ENCODE peak calls at places on chromosome 1, in six cellular contexts. N is lower leg skin, P is pancreas, D is uterus, Z is Calu3, A is nephron progenitor cell. E is an unnamed sample.

GRCh38 chr1:2516124-2516523 is 10.3 kb downstream of the PANK4 start:
- DNase-seq in N (no peak), P (no peak), D (no peak), Z (no peak), A (no peak), E (no peak)

GRCh38 chr1:16082283-16083038 is 9.0 kb upstream of the FAM131C start:
- DNase-seq in N (peak), P (peak), D (peak), Z (peak), A (peak), E (peak)

GRCh38 chr1:228190778-228191177 is 17.1 kb upstream of the OBSCN start:
- DNase-seq in N (peak), P (no peak), D (no peak), Z (no peak), A (no peak), E (no peak)

GRCh38 chr1:110471131-110471530 is 20.2 kb downstream of the PROK1 start:
- DNase-seq in N (no peak), P (no peak), D (no peak), Z (no peak), A (no peak), E (no peak)

GRCh38 chr1:39575191-39576015 is 1.2 kb downstream of the PABPC4 start:
- DNase-seq in N (peak), P (peak), D (peak), Z (peak), A (peak), E (peak)

GRCh38 chr1:11525516-11525915 is 46.6 kb downstream of the DISP3 start:
- DNase-seq in N (peak), P (no peak), D (no peak), Z (no peak), A (no peak), E (no peak)

GRCh38 chr1:66981679-66982078 is 56.9 kb downstream of the MIER1 start:
- DNase-seq in N (no peak), P (no peak), D (peak), Z (no peak), A (no peak), E (peak)

GRCh38 chr1:58848818-58849411 is 65.1 kb upstream of the JUN start:
- DNase-seq in N (peak), P (no peak), D (peak), Z (peak), A (no peak), E (no peak)

GRCh38 chr1:17611991-17612390 is 72.5 kb downstream of the ARHGEF10L start:
- DNase-seq in N (no peak), P (no peak), D (no peak), Z (no peak), A (no peak), E (no peak)

GRCh38 chr1:18629659-18630510 is 761 bp upstream of the PAX7 start:
- DNase-seq in N (no peak), P (no peak), D (no peak), Z (no peak), A (no peak), E (no peak)

GRCh38 chr1:187477103-187477502 is 648.4 kb downstream of the PLA2G4A start:
- DNase-seq in N (no peak), P (no peak), D (no peak), Z (no peak), A (no peak), E (no peak)

GRCh38 chr1:187471555-187471954 is 642.8 kb downstream of the PLA2G4A start:
- DNase-seq in N (no peak), P (no peak), D (no peak), Z (no peak), A (no peak), E (no peak)

GRCh38 chr1:187481581-187482148 is 652.9 kb downstream of the PLA2G4A start:
- DNase-seq in N (no peak), P (no peak), D (no peak), Z (no peak), A (no peak), E (no peak)

GRCh38 chr1:187474266-187474665 is 645.5 kb downstream of the PLA2G4A start:
- DNase-seq in N (no peak), P (no peak), D (no peak), Z (no peak), A (no peak), E (no peak)

DNA sequence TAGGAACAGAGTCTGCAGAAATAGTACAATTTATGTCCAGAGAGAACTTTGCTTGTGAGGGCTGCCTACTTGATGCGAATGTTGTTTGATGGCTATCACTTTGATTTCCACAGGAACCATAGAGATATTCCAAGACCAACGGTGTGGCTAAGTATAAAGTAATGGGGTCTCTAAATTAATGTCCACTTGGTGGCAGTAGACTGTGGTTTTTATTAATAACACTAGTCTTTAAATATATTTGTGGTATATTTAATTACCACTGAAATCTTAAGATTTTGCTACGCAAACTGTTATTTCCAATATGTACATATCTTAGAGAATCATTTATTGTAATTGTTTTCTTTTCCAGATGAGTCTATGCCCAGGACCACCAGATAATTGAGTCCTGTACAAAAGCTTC is 647.9 kb downstream of the PLA2G4A start:
- DNase-seq in N (no peak), P (no peak), D (no peak), Z (no peak), A (no peak), E (no peak)
- TF ChIP-seq CTCF in N (no peak), P (peak), D (no peak), Z (no peak), A (no peak), E (no peak)

GRCh38 chr1:203185061-203185461 is 1.4 kb downstream of the CHI3L1 start:
- DNase-seq in N (peak), P (no peak), D (no peak), Z (no peak), A (no peak), E (no peak)
- TF ChIP-seq CTCF in N (no peak), P (no peak), D (no peak), Z (no peak), A (no peak), E (no peak)

GRCh38 chr1:156832434-156832833 is 15.8 kb upstream of the SH2D2A start:
- DNase-seq in N (no peak), P (no peak), D (no peak), Z (no peak), A (no peak), E (no peak)
- TF ChIP-seq CTCF in N (no peak), P (no peak), D (no peak), Z (no peak), A (no peak), E (no peak)

GRCh38 chr1:174721246-174721645 is 273.5 kb downstream of the GPR52 start:
- DNase-seq in N (no peak), P (no peak), D (no peak), Z (no peak), A (no peak), E (no peak)
- TF ChIP-seq CTCF in N (no peak), P (no peak), D (no peak), Z (no peak), A (no peak), E (no peak)

GRCh38 chr1:238549135-238549534 is 658.4 kb upstream of the ZP4 start:
- DNase-seq in N (no peak), P (no peak), D (no peak), Z (no peak), A (no peak), E (no peak)

DNA sequence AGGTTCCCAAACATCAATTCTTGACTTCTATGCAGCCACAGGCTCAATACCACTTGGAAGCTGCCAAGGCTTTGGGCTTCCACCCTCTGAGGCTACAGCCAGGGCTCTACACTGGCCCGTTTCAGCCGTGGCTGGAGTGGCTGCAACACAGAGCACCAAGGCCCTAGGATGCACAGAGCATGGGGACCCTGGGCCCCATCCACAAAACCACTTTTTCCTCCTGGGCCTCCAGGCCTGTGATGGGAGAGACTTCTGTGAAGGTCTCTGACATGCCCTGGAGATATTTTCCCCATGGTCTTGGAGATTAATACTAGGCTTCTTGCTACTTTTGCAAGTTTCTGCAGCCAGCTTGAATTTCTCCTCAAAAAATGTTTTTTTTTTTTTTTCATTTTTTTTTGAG is 655.4 kb upstream of the ZP4 start:
- DNase-seq in N (no peak), P (no peak), D (no peak), Z (no peak), A (no peak), E (no peak)
- TF ChIP-seq CTCF in N (no peak), P (no peak), D (no peak), Z (no peak), A (no peak), E (no peak)

GRCh38 chr1:117673405-117673804 is 67.6 kb downstream of the TENT5C start:
- DNase-seq in N (no peak), P (no peak), D (no peak), Z (no peak), A (no peak), E (no peak)

GRCh38 chr1:117672756-117673155 is 66.9 kb downstream of the TENT5C start:
- DNase-seq in N (peak), P (no peak), D (no peak), Z (no peak), A (no peak), E (no peak)

GRCh38 chr1:117670996-117671780 is 65.3 kb downstream of the TENT5C start:
- DNase-seq in N (peak), P (no peak), D (no peak), Z (no peak), A (no peak), E (no peak)

GRCh38 chr1:117669572-117669971 is 63.7 kb downstream of the TENT5C start:
- DNase-seq in N (peak), P (no peak), D (no peak), Z (no peak), A (no peak), E (no peak)

GRCh38 chr1:117671781-117672501 is 66.1 kb downstream of the TENT5C start:
- DNase-seq in N (peak), P (peak), D (peak), Z (no peak), A (peak), E (no peak)
- TF ChIP-seq CTCF in N (no peak), P (no peak), D (no peak), Z (no peak), A (peak), E (no peak)

GRCh38 chr1:233424727-233425222 is 97.3 kb downstream of the MAP3K21 start:
- DNase-seq in N (no peak), P (no peak), D (no peak), Z (no peak), A (no peak), E (no peak)
- TF ChIP-seq CTCF in N (no peak), P (no peak), D (no peak), Z (peak), A (peak), E (no peak)

DNA sequence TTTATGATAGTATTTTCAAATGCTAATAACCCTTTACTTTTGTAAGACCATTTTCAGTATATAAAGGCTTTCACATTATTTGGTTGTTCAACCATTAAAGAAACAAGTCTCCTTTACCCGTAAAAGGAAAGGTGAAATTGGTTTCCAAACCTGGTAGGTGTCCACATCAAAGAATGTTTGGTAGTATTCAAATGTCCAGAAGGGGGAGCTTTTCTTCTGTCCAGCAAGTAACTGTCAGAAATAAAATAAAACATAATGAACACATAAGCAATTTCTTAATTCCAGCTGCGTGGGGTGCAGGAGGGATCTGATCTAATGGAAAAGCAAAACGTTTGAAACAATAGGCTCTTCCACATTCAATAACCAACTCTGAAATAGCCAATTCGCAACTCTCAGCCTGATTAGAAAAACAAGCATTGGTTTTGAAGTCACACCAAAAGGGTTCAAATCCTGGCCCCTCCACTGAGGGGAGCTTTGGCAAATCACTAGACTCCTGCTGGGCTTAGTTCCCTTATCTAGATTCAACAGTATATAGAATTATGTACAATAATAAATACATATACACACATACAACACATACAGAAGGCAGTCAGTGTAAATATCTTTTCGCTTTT is 11.0 kb downstream of the YIPF1 start:
- DNase-seq in N (no peak), P (no peak), D (no peak), Z (no peak), A (no peak), E (peak)
- TF ChIP-seq CTCF in N (no peak), P (peak), D (peak), Z (peak), A (peak), E (peak)

GRCh38 chr1:81876901-81877750 is 76.4 kb downstream of the ADGRL2 start:
- DNase-seq in N (no peak), P (no peak), D (no peak), Z (no peak), A (no peak), E (no peak)
- TF ChIP-seq CTCF in N (no peak), P (no peak), D (no peak), Z (no peak), A (no peak), E (no peak)

GRCh38 chr1:60132108-60132507 is 58.5 kb upstream of the C1orf87 start:
- DNase-seq in N (no peak), P (no peak), D (no peak), Z (no peak), A (no peak), E (no peak)

GRCh38 chr1:60130703-60131102 is 57.1 kb upstream of the C1orf87 start:
- DNase-seq in N (no peak), P (no peak), D (no peak), Z (no peak), A (no peak), E (no peak)

GRCh38 chr1:60129916-60130315 is 56.3 kb upstream of the C1orf87 start:
- DNase-seq in N (no peak), P (no peak), D (no peak), Z (no peak), A (no peak), E (no peak)

DNA sequence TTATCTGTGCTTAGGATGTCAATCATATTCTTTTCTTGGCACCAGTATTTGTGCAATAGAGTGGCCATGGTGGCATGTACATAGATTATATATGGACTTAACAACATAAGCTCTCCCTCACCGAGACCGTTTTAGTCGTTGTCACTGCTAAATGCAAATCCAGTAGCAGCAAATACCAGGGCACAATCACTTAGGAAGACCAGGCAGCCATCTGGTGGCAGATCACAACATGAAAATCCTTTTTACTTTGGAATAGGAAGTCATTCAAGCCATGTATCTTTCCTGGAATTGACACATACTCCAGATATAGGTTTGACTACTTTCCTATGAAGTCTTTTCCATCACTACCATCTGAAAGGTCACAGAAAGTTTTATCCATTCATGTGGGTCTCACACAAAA is 53.2 kb upstream of the C1orf87 start:
- DNase-seq in N (no peak), P (no peak), D (no peak), Z (no peak), A (no peak), E (no peak)
- TF ChIP-seq CTCF in N (no peak), P (no peak), D (no peak), Z (no peak), A (no peak), E (no peak)

E was measured in GM20000.